ENCODE peak calls at places on chromosomes 6 and 20, in nine cellular contexts. M, X, R, P, F, O, S, E and J are unnamed samples. For H3K4me1, the result is how much of the 10 kb centered on the place peaks cover.

GRCh38 chr6:2918936-2919335 is 15.8 kb upstream of the SERPINB9 start:
- DNase-seq in M (no peak), X (no peak), R (no peak), P (no peak), F (peak), O (peak), S (no peak), E (peak), J (no peak)

GRCh38 chr20:35663516-35663812 is 1.2 kb downstream of the CPNE1 start:
- DNase-seq in M (no peak), X (no peak), R (no peak), P (no peak), F (no peak), O (no peak), S (no peak), E (no peak), J (peak)

GRCh38 chr6:108588586-108588985 is 27.9 kb downstream of the FOXO3 start:
- DNase-seq in M (no peak), X (no peak), R (no peak), P (no peak), F (no peak), O (no peak), S (no peak), E (peak), J (peak)

GRCh38 chr6:1255646-1256365 is 56.1 kb upstream of the FOXQ1 start:
- DNase-seq in M (no peak), X (no peak), R (no peak), P (no peak), F (no peak), O (no peak), S (no peak), E (no peak), J (no peak)

GRCh38 chr20:57658447-57659130 is 38.4 kb upstream of the ZBP1 start:
- DNase-seq in M (peak), X (peak), R (no peak), P (no peak), F (no peak), O (no peak), S (peak), E (no peak), J (no peak)

GRCh38 chr20:63703471-63703975 is 4.3 kb downstream of the ARFRP1 start:
- DNase-seq in M (no peak), X (no peak), R (no peak), P (no peak), F (no peak), O (no peak), S (peak), E (no peak), J (no peak)

GRCh38 chr6:168355716-168356522 is 36.3 kb upstream of the DACT2 start:
- DNase-seq in M (peak), X (peak), R (peak), P (no peak), F (no peak), O (peak), S (peak), E (no peak), J (no peak)

GRCh38 chr20:36645998-36646397 is at the start of gene SLA2:
- DNase-seq in M (no peak), X (no peak), R (no peak), P (no peak), F (peak), O (no peak), S (no peak), E (peak), J (no peak)

GRCh38 chr20:57568960-57569359 is 8.1 kb downstream of the PCK1 start:
- DNase-seq in M (no peak), X (no peak), R (no peak), P (no peak), F (no peak), O (no peak), S (no peak), E (no peak), J (no peak)

GRCh38 chr6:169868458-169868857 is 117.0 kb downstream of the ERMARD start:
- DNase-seq in M (no peak), X (peak), R (no peak), P (no peak), F (peak), O (no peak), S (peak), E (peak), J (no peak)

GRCh38 chr6:83220121-83220520 is 27.0 kb downstream of the RWDD2A start:
- DNase-seq in M (no peak), X (no peak), R (no peak), P (no peak), F (no peak), O (no peak), S (no peak), E (no peak), J (no peak)

GRCh38 chr20:23156170-23156841 is 70.2 kb upstream of the CD93 start:
- DNase-seq in M (no peak), X (no peak), R (peak), P (no peak), F (no peak), O (no peak), S (peak), E (no peak), J (peak)

GRCh38 chr20:52410182-52410647 is 218.6 kb upstream of the ZFP64 start:
- DNase-seq in M (no peak), X (peak), R (no peak), P (no peak), F (peak), O (no peak), S (no peak), E (peak), J (no peak)

GRCh38 chr20:29497261-29497671 is 1760.2 kb upstream of the DEFB115 start:
- DNase-seq in M (peak), X (peak), R (peak), P (no peak), F (peak), O (no peak), S (no peak), E (no peak), J (peak)

GRCh38 chr20:24684954-24685691 is 215.7 kb downstream of the SYNDIG1 start:
- DNase-seq in M (no peak), X (no peak), R (no peak), P (no peak), F (no peak), O (no peak), S (peak), E (no peak), J (no peak)

GRCh38 chr6:134519456-134519855 is 201.5 kb upstream of the SGK1 start:
- DNase-seq in M (no peak), X (peak), R (no peak), P (peak), F (peak), O (no peak), S (no peak), E (peak), J (no peak)

GRCh38 chr6:108666656-108667260 is 106.0 kb downstream of the FOXO3 start:
- DNase-seq in M (no peak), X (no peak), R (no peak), P (no peak), F (no peak), O (no peak), S (no peak), E (no peak), J (no peak)

GRCh38 chr20:4190792-4191519 is 175.6 kb upstream of the RNF24 start:
- DNase-seq in M (no peak), X (no peak), R (no peak), P (no peak), F (no peak), O (no peak), S (peak), E (no peak), J (peak)

GRCh38 chr6:49909508-49910047 is 43.2 kb upstream of the CRISP1 start:
- DNase-seq in M (no peak), X (no peak), R (no peak), P (no peak), F (no peak), O (no peak), S (no peak), E (no peak), J (no peak)

GRCh38 chr6:150613269-150613668 is 13.6 kb downstream of the PLEKHG1 start:
- DNase-seq in M (no peak), X (no peak), R (no peak), P (no peak), F (no peak), O (no peak), S (no peak), E (no peak), J (no peak)

GRCh38 chr6:16840291-16840690 is 79.0 kb upstream of the ATXN1 start:
- DNase-seq in M (no peak), X (no peak), R (no peak), P (no peak), F (no peak), O (no peak), S (no peak), E (no peak), J (no peak)

GRCh38 chr20:47576516-47577033 is 74.9 kb downstream of the NCOA3 start:
- DNase-seq in M (peak), X (peak), R (peak), P (no peak), F (peak), O (peak), S (peak), E (peak), J (peak)

GRCh38 chr20:58024241-58024721 is 204.2 kb downstream of the ANKRD60 start:
- DNase-seq in M (no peak), X (no peak), R (no peak), P (no peak), F (no peak), O (no peak), S (no peak), E (no peak), J (no peak)

GRCh38 chr6:38749473-38749872 is 34.4 kb downstream of the DNAH8 start:
- DNase-seq in M (no peak), X (no peak), R (no peak), P (no peak), F (no peak), O (no peak), S (no peak), E (no peak), J (no peak)

GRCh38 chr6:170046786-170047626 is 243.9 kb downstream of the DLL1 start:
- DNase-seq in M (peak), X (no peak), R (no peak), P (no peak), F (no peak), O (no peak), S (peak), E (no peak), J (no peak)

GRCh38 chr20:6466065-6466810 is 301.2 kb upstream of the BMP2 start:
- DNase-seq in M (no peak), X (no peak), R (peak), P (no peak), F (no peak), O (no peak), S (no peak), E (no peak), J (peak)

GRCh38 chr6:71351190-71351589 is 62.6 kb downstream of the OGFRL1 start:
- DNase-seq in M (no peak), X (no peak), R (no peak), P (no peak), F (no peak), O (no peak), S (no peak), E (no peak), J (no peak)

GRCh38 chr6:100229512-100229911 is 235.2 kb downstream of the SIM1 start:
- DNase-seq in M (peak), X (no peak), R (no peak), P (no peak), F (no peak), O (no peak), S (no peak), E (no peak), J (no peak)
- H3K27ac ChIP-seq in M (no peak), X (no peak), R (no peak), P (no peak), F (no peak), O (no peak), S (no peak), E (no peak), J (no peak)

GRCh38 chr6:52531396-52531795 is 45.5 kb downstream of the TRAM2 start:
- DNase-seq in M (no peak), X (no peak), R (no peak), P (no peak), F (no peak), O (no peak), S (no peak), E (no peak), J (no peak)
- H3K4me1 ChIP-seq in M (under half), X (under half), R (under half), P (under half), F (under half), O (under half), S (under half), E (under half), J (under half)

GRCh38 chr6:86526238-86526637 is 411.1 kb upstream of the HTR1E start:
- DNase-seq in M (no peak), X (no peak), R (no peak), P (no peak), F (no peak), O (no peak), S (no peak), E (no peak), J (no peak)
- H3K27ac ChIP-seq in M (no peak), X (no peak), R (no peak), P (no peak), F (no peak), O (no peak), S (no peak), E (no peak), J (no peak)

GRCh38 chr6:6491761-6492160 is 96.8 kb upstream of the LY86 start:
- DNase-seq in M (no peak), X (no peak), R (no peak), P (no peak), F (no peak), O (no peak), S (no peak), E (no peak), J (no peak)
- H3K4me1 ChIP-seq in M (under half), X (under half), R (under half), P (under half), F (under half), O (under half), S (under half), E (under half), J (under half)

DNA sequence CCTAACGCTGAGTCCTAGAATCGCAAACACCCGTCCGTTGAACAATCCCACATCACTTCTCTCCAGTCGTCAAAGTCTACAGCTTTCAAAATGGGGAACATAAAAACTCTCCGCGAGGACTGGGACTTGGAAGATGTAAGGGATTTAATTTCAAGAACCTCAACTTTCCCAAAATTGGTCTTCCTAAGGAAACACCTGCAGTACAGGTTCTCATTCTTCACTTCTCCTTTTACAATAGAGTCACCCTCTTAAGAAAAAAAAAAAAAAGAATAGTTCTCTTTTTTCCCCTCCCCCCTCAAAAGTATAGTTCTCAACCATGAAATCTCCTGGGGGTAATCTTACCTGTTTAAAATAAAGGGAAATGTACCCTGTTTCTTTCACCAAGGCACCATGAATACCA is 6.6 kb upstream of the ZBTB22 start:
- DNase-seq in M (no peak), X (no peak), R (no peak), P (no peak), F (no peak), O (no peak), S (no peak), E (peak), J (no peak)
- H3K27ac ChIP-seq in M (peak), X (no peak), R (no peak), P (peak), F (no peak), O (peak), S (no peak), E (peak), J (no peak)

DNA sequence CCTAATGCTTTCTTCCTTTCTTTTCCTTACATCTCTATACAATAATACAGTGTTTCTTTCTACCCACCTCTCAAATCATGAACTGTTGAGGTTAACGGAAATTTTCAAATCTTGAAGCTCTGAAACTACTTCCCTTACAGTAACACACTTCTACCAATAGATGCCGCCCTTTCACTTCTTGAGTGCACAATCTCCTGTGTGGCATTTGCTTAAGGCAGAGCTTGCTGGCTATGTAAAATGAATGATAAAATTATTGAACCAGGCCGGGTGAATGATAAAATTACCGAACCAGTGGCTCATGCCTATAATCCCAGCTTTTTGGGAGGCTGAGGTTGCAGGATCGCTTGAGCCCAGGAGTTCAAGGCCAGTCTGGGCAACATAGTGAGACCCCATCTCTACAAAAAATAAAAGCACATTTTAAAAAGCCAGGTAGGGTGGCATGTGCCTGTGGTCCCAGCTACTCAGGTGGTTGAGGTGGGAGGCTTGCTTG is 56.8 kb downstream of the KCNS1 start:
- DNase-seq in M (peak), X (peak), R (peak), P (no peak), F (peak), O (peak), S (no peak), E (peak), J (peak)
- H3K4me1 ChIP-seq in M (under half), X (under half), R (under half), P (under half), F (under half), O (under half), S (under half), E (half or more), J (under half)

GRCh38 chr6:13413466-13413862 is 73.9 kb downstream of the GFOD1 start:
- DNase-seq in M (peak), X (no peak), R (peak), P (no peak), F (no peak), O (no peak), S (no peak), E (no peak), J (no peak)

GRCh38 chr6:13411484-13411883 is 75.9 kb downstream of the GFOD1 start:
- DNase-seq in M (no peak), X (no peak), R (no peak), P (no peak), F (no peak), O (no peak), S (no peak), E (no peak), J (no peak)

GRCh38 chr6:13413906-13414555 is 73.4 kb downstream of the GFOD1 start:
- DNase-seq in M (no peak), X (no peak), R (no peak), P (no peak), F (peak), O (no peak), S (no peak), E (peak), J (no peak)

GRCh38 chr6:13412211-13412610 is 75.2 kb downstream of the GFOD1 start:
- DNase-seq in M (no peak), X (no peak), R (no peak), P (no peak), F (no peak), O (no peak), S (no peak), E (no peak), J (no peak)

GRCh38 chr6:13412639-13413465 is 74.5 kb downstream of the GFOD1 start:
- DNase-seq in M (no peak), X (no peak), R (peak), P (no peak), F (no peak), O (no peak), S (no peak), E (no peak), J (no peak)
- H3K27ac ChIP-seq in M (no peak), X (peak), R (peak), P (peak), F (no peak), O (peak), S (peak), E (no peak), J (no peak)